ENCODE peak calls at places on chromosomes 12 and 14, in eight cellular contexts. Y is IMR-90, F is transverse colon, R is ovary, Q is tibial nerve, P is esophagus squamous epithelium, Z is HCT116, S is spleen. H is an unnamed sample. For H3K4me1, the result is how much of the 10 kb centered on the place peaks cover.

GRCh38 chr14:34874386-34875030 is 652 bp downstream of the BAZ1A start:
- DNase-seq in P (no peak), S (peak), Q (peak), Y (peak), Z (no peak), R (peak), F (peak), H (peak)

GRCh38 chr14:65336191-65336591 is 76.3 kb upstream of the FUT8 start:
- DNase-seq in F (no peak), Z (no peak), Q (no peak), R (no peak), S (no peak), P (no peak), Y (peak), H (no peak)

GRCh38 chr12:65803253-65803652 is 21.0 kb upstream of the HMGA2 start:
- DNase-seq in Y (no peak), P (no peak), Z (no peak), S (no peak), Q (no peak), F (no peak), R (no peak), H (no peak)

GRCh38 chr12:115456946-115457689 is 773.1 kb upstream of the TBX3 start:
- DNase-seq in P (no peak), R (no peak), F (no peak), S (no peak), Q (no peak), Z (peak), Y (no peak), H (no peak)

GRCh38 chr12:22729898-22730443 is 105.0 kb downstream of the ETNK1 start:
- DNase-seq in F (no peak), S (no peak), Q (peak), R (no peak), Y (peak), P (no peak), Z (no peak), H (no peak)

GRCh38 chr14:97946291-97946690 is 1149.1 kb downstream of the VRK1 start:
- DNase-seq in P (no peak), Q (no peak), Z (no peak), F (no peak), S (no peak), Y (no peak), R (no peak), H (no peak)

GRCh38 chr12:13404631-13405473 is 208.3 kb downstream of the EMP1 start:
- DNase-seq in Y (no peak), F (peak), R (no peak), S (no peak), P (no peak), Z (no peak), Q (no peak), H (peak)

GRCh38 chr14:90111895-90112534 is 50.2 kb downstream of the KCNK13 start:
- DNase-seq in F (no peak), P (no peak), Y (peak), R (no peak), Z (peak), Q (no peak), S (no peak), H (no peak)

GRCh38 chr12:52402377-52402776 is 3.8 kb downstream of the KRT82 start:
- DNase-seq in R (no peak), Q (no peak), Z (no peak), Y (no peak), F (no peak), P (no peak), S (no peak), H (no peak)

GRCh38 chr14:76882646-76883045 is 56.4 kb downstream of the LRRC74A start:
- DNase-seq in Q (no peak), Y (no peak), S (no peak), R (peak), P (no peak), Z (no peak), F (no peak), H (no peak)

GRCh38 chr14:94122438-94122837 is 7.0 kb downstream of the IFI27L2 start:
- DNase-seq in P (no peak), Y (no peak), R (no peak), F (no peak), Q (no peak), S (no peak), Z (no peak), H (no peak)

DNA sequence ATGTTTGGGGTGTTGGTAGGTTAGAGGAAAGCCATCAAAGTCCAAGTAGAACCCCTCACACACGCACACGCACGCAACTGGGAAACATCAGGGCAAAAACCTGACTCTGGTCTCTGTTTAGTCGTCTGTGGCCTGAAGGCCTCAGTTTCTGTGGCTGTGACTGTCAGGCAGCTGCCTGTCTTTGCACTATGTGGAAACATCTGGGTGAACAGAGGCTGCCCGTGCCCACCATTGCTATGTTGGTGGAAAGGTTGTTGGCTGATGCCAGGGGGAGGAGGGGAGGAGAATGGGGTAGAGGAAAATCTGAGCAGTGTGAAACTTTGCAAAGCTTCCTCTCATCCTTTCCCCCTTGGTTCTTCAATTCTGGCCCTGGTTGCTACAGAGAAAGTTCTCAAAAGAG is 7.4 kb downstream of the HOXC10 start:
- DNase-seq in Z (no peak), P (no peak), F (no peak), Y (no peak), R (no peak), S (no peak), Q (no peak), H (no peak)
- H3K4me1 ChIP-seq in Z (under half), P (under half), F (under half), Y (under half), R (under half), S (under half), Q (under half), H (under half)

DNA sequence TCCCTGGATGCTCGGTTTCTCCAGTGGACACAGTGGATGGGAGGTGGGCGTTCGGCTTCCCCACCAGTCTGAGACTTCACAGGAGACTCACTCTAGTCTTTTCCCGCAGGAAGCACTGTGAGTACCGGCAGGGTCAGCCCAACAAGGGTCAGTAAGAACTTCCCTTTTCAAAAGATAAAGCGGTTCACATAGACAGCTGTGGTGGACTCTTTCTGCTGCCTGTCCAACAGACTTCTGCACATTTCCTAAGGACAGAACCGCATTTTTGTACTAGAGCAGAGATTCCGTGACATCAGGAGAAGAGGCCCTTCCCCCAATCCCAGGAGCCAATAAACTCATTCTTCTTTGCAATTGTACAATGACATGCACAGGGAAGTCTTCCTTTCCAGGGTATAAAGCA is 10.4 kb downstream of the LTBR start:
- DNase-seq in R (no peak), Q (no peak), S (no peak), P (no peak), F (no peak), Z (no peak), Y (no peak), H (no peak)
- TF ChIP-seq POLR2A in R (no peak), Q (no peak), S (no peak), P (no peak), F (peak), Z (no peak), Y (no peak), H (no peak)

GRCh38 chr12:6887460-6887859 is 14.4 kb upstream of the SPSB2 start:
- DNase-seq in R (no peak), S (no peak), Q (no peak), Y (no peak), P (no peak), Z (no peak), F (no peak), H (no peak)
- H3K4me1 ChIP-seq in R (under half), S (under half), Q (under half), Y (under half), P (under half), Z (under half), F (under half), H (under half)

GRCh38 chr12:15787801-15788200 is 1.4 kb downstream of the EPS8 start:
- DNase-seq in Z (no peak), Y (no peak), R (no peak), F (no peak), S (no peak), P (no peak), Q (no peak), H (no peak)

GRCh38 chr12:15794836-15795235 is 5.6 kb upstream of the EPS8 start:
- DNase-seq in P (no peak), Y (no peak), S (no peak), F (no peak), Q (no peak), Z (no peak), R (no peak), H (no peak)

GRCh38 chr12:15788266-15789214 is 648 bp downstream of the EPS8 start:
- DNase-seq in Y (peak), P (no peak), R (peak), Q (peak), F (peak), S (no peak), Z (peak), H (peak)

GRCh38 chr12:15794196-15794595 is 5.0 kb upstream of the EPS8 start:
- DNase-seq in S (no peak), F (no peak), Z (no peak), Q (no peak), P (no peak), R (no peak), Y (no peak), H (no peak)

DNA sequence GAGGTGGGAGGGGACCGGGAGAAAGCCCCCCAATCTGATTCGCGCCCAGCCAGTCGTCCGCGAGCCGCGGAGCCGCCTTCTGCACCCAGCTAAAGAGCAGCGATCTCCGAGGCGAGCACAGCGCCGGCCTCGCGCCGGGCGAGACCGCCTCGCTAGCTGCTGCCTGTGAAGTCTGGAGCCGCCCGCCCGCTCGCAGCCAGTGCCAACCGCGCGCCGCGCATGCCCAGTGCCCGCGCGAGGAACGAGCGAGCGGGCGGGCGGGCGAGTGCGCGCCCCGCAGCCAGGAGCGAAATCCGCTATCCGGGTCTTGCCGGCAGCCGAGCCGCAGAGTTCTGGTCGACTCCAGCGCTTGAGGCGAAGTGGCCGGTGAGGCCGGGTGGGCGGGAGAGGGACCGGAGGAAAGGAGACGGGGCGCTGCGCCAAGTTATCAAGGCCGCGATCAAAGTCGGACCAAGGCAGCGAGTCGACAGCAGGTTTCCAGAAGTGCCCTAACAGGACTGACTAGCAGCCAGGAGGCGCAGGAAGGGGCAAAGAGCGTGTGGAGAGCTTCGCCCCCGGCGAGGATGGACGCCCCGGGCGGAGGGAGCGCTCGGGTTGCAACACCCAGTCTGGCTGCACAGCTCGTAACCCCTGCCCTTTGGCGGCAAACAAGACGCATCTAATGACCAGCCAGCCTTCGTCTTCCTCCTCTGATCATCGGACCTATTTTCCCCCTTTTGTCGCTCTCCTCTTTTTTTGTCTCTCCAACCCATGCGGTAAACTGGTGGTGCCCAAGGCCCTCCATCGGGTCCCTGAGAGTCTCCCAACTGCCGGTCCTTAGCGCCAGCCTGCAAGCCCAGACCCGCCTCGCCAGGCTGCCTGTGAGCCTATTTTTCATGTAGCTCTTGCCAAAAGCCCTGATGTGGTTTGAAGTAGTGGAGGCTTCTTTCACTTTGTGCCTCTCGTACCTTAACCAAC is at the start of gene EPS8:
- DNase-seq in Z (peak), Y (peak), P (peak), Q (peak), R (peak), S (peak), F (peak), H (peak)
- TF ChIP-seq POLR2A in Z (peak), Y (peak), P (no peak), Q (peak), R (peak), S (peak), F (peak), H (peak)

GRCh38 chr12:123942911-123943648 is 29.6 kb downstream of the CCDC92 start:
- DNase-seq in P (no peak), Q (no peak), F (no peak), Z (no peak), Y (peak), R (no peak), S (no peak), H (no peak)
- H3K4me1 ChIP-seq in P (under half), Q (under half), F (under half), Z (under half), Y (under half), R (under half), S (under half), H (under half)

DNA sequence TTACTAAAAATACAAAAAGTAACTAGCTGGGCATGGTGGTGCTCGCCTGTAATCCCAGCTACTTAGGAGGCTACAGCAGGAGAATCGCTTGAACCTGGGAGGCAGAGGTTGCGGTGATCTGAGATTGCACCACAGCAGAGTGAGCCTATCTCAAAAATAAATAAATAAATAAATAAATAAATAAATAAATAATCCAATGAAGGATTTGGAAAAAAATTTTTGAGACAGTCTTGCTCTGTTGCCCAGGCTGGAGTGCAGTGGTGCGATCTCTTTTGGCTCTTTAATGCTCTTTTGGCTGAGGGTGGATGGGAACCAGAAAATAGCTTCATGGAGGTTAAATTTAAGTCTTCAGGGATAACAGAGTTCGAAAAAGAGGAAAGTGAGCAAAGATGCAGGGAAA is 11.7 kb downstream of the ATP5MC2 start:
- DNase-seq in Y (no peak), S (no peak), R (no peak), Q (no peak), F (no peak), Z (no peak), P (no peak), H (no peak)
- TF ChIP-seq POLR2A in Y (no peak), S (no peak), R (no peak), Q (no peak), F (no peak), Z (no peak), P (no peak), H (no peak)

H was measured in thyroid gland.